ENCODE peak calls at places on chromosomes 11 and 22, in four cellular contexts. N is activated T-cell treated with anti-CD3 and anti-CD28 coated beads, Interleukin-2, amount 50 U/mL, for 72 hours; E is AG04450; Z is HT-29. U is an unnamed sample.

GRCh38 chr11:119999220-119999619 is 138.7 kb downstream of the TRIM29 start:
- DNase-seq in N (no peak), E (no peak), Z (peak), U (no peak)

GRCh38 chr11:45100338-45100737 is 46.1 kb upstream of the PRDM11 start:
- DNase-seq in N (no peak), E (no peak), Z (no peak), U (peak)

GRCh38 chr22:45493286-45493771 is 9.4 kb upstream of the FBLN1 start:
- DNase-seq in N (no peak), E (no peak), Z (no peak), U (no peak)

GRCh38 chr22:18056161-18056666 is 21.6 kb upstream of the PEX26 start:
- DNase-seq in N (no peak), E (no peak), Z (no peak), U (peak)

GRCh38 chr11:103703437-103703836 is 333.0 kb upstream of the DDI1 start:
- DNase-seq in N (no peak), E (no peak), Z (no peak), U (no peak)

GRCh38 chr11:81220166-81220895 is 1513.3 kb downstream of the FAM181B start:
- DNase-seq in N (no peak), E (no peak), Z (no peak), U (no peak)

GRCh38 chr11:20873054-20873453 is 203.7 kb downstream of the NELL1 start:
- DNase-seq in N (no peak), E (no peak), Z (peak), U (peak)

GRCh38 chr11:95074806-95075563 is 8.3 kb downstream of the SRSF8 start:
- DNase-seq in N (no peak), E (no peak), Z (peak), U (no peak)

GRCh38 chr11:35077709-35078695 is 61.0 kb upstream of the CD44 start:
- DNase-seq in N (peak), E (no peak), Z (peak), U (no peak)

GRCh38 chr11:112785104-112785503 is 176.1 kb upstream of the NCAM1 start:
- DNase-seq in N (no peak), E (no peak), Z (no peak), U (no peak)

GRCh38 chr11:134684576-134684975 is 272.5 kb upstream of the B3GAT1 start:
- DNase-seq in N (no peak), E (no peak), Z (no peak), U (no peak)

GRCh38 chr11:107856981-107857517 is 1.5 kb downstream of the SLC35F2 start:
- DNase-seq in N (no peak), E (no peak), Z (peak), U (no peak)

GRCh38 chr11:2741377-2742131 is 41.8 kb upstream of the KCNQ1OT1 start:
- DNase-seq in N (no peak), E (peak), Z (no peak), U (peak)

GRCh38 chr11:87038235-87038960 is 664 bp downstream of the TMEM135 start:
- DNase-seq in N (peak), E (no peak), Z (no peak), U (no peak)

GRCh38 chr11:84524422-84525051 is 1102.6 kb downstream of the DLG2 start:
- DNase-seq in N (no peak), E (no peak), Z (peak), U (peak)

GRCh38 chr22:49515486-49515885 is 312.2 kb downstream of the BRD1 start:
- DNase-seq in N (no peak), E (no peak), Z (no peak), U (peak)

GRCh38 chr22:31753005-31753633 is 700 bp upstream of the DEPDC5 start:
- DNase-seq in N (peak), E (no peak), Z (no peak), U (peak)

GRCh38 chr11:19602906-19603305 is 109.7 kb upstream of the NAV2 start:
- DNase-seq in N (no peak), E (no peak), Z (no peak), U (no peak)

GRCh38 chr11:7604331-7604973 is 68.8 kb downstream of the CYB5R2 start:
- DNase-seq in N (no peak), E (no peak), Z (peak), U (no peak)

GRCh38 chr22:32477608-32478007 is 3.0 kb downstream of the FBXO7 start:
- DNase-seq in N (no peak), E (no peak), Z (no peak), U (no peak)

GRCh38 chr11:34358258-34358665 is 452 bp upstream of the ABTB2 start:
- DNase-seq in N (no peak), E (no peak), Z (peak), U (peak)

U was measured in hepatocyte.